ENCODE peak calls at places on chromosomes 4 and X, in eight cellular contexts. P, V, G, K, W, Z, L and C are unnamed samples.
A peak's percentile ranks its signal among the peaks of the same experiment; 100 is the strongest.

GRCh38 chrX:129593137-129593536 is 53.1 kb downstream of the OCRL start:
- DNase-seq in W (no peak), V (no peak), Z (no peak), P (no peak), G (no peak), L (no peak), K (no peak), C (no peak)

GRCh38 chr4:48799157-48799556 is 19.1 kb upstream of the FRYL start:
- DNase-seq in L (no peak), P (no peak), G (no peak), V (no peak), Z (no peak), K (no peak), W (no peak), C (no peak)

GRCh38 chr4:157270108-157270507 is 49.6 kb downstream of the GRIA2 start:
- DNase-seq in W (no peak), P (no peak), G (no peak), Z (no peak), L (no peak), K (no peak), V (no peak), C (no peak)

GRCh38 chrX:133258481-133258880 is 40.3 kb upstream of the TFDP3 start:
- DNase-seq in K (peak; percentile 1), G (no peak), L (no peak), P (no peak), W (no peak), Z (no peak), V (no peak), C (no peak)

GRCh38 chr4:121139533-121140222 is 24.4 kb downstream of the TNIP3 start:
- DNase-seq in Z (no peak), L (no peak), P (no peak), G (no peak), K (no peak), W (no peak), V (no peak), C (peak; percentile 44)

GRCh38 chr4:144338834-144339233 is 198.3 kb upstream of the GYPA start:
- DNase-seq in K (no peak), P (no peak), W (no peak), Z (no peak), L (no peak), V (no peak), G (no peak), C (no peak)

GRCh38 chr4:21652508-21653108 is 296.0 kb downstream of the KCNIP4 start:
- DNase-seq in Z (no peak), P (no peak), V (no peak), L (no peak), W (no peak), G (no peak), K (no peak), C (no peak)

GRCh38 chrX:110204986-110205385 is 112.9 kb downstream of the AMMECR1 start:
- DNase-seq in L (no peak), G (no peak), W (no peak), K (no peak), P (no peak), Z (no peak), V (no peak), C (no peak)

GRCh38 chrX:150303386-150304097 is 59.6 kb upstream of the MAMLD1 start:
- DNase-seq in W (no peak), K (no peak), G (no peak), V (no peak), Z (no peak), P (no peak), L (no peak), C (no peak)

GRCh38 chrX:14032383-14032782 is 2.7 kb upstream of the GEMIN8 start:
- DNase-seq in L (peak; percentile 28), V (peak; percentile 58), W (peak; percentile 77), G (no peak), P (peak; percentile 67), Z (peak; percentile 46), K (no peak), C (peak; percentile 32)

GRCh38 chr4:27084685-27085356 is 224.2 kb downstream of the STIM2 start:
- DNase-seq in W (peak; percentile 65), G (no peak), K (no peak), P (peak; percentile 28), V (no peak), L (no peak), Z (no peak), C (no peak)

GRCh38 chrX:14095702-14096101 is 66.0 kb upstream of the GEMIN8 start:
- DNase-seq in Z (peak; percentile 17), K (peak; percentile 19), G (no peak), L (peak; percentile 1), P (peak; percentile 27), W (no peak), V (peak; percentile 18), C (peak; percentile 16)

GRCh38 chrX:102546818-102547493 is 30.4 kb upstream of the TMSB15A start:
- DNase-seq in P (no peak), K (no peak), L (no peak), Z (no peak), V (no peak), G (no peak), W (no peak), C (peak; percentile 28)

GRCh38 chr4:140042634-140043033 is 111.3 kb downstream of the MAML3 start:
- DNase-seq in W (no peak), L (no peak), Z (peak; percentile 33), G (no peak), V (no peak), K (no peak), P (no peak), C (no peak)

GRCh38 chr4:23320881-23321612 is 568.8 kb downstream of the PPARGC1A start:
- DNase-seq in P (no peak), G (no peak), W (no peak), Z (no peak), L (no peak), K (no peak), V (no peak), C (no peak)

GRCh38 chr4:926538-926937 is 5.6 kb downstream of the GAK start:
- DNase-seq in V (no peak), G (peak; percentile 58), L (no peak), P (peak; percentile 55), K (no peak), Z (no peak), W (no peak), C (no peak)

GRCh38 chr4:52369649-52370048 is 289.5 kb downstream of the USP46 start:
- DNase-seq in L (no peak), Z (no peak), G (no peak), W (no peak), K (no peak), V (no peak), P (no peak), C (no peak)

GRCh38 chr4:25437951-25438350 is 60.9 kb downstream of the ANAPC4 start:
- DNase-seq in Z (no peak), P (no peak), W (no peak), G (no peak), K (no peak), L (no peak), V (no peak), C (no peak)

GRCh38 chr4:102196221-102196620 is 149.1 kb downstream of the SLC39A8 start:
- DNase-seq in L (no peak), P (no peak), Z (no peak), V (no peak), K (peak; percentile 16), G (no peak), W (no peak), C (no peak)

GRCh38 chr4:125316391-125316780 is 1.6 kb downstream of the FAT4 start:
- DNase-seq in L (no peak), G (peak; percentile 78), Z (no peak), W (no peak), K (no peak), P (peak; percentile 12), V (peak; percentile 34), C (peak; percentile 12)

GRCh38 chr4:95362906-95363578 is 185.7 kb downstream of the UNC5C start:
- DNase-seq in K (no peak), G (no peak), Z (no peak), V (peak; percentile 50), P (peak; percentile 5), L (no peak), W (peak; percentile 54), C (no peak)

GRCh38 chr4:156974264-156974663 is 2.7 kb upstream of the PDGFC start:
- DNase-seq in W (no peak), G (no peak), V (no peak), P (no peak), K (no peak), L (no peak), Z (no peak), C (no peak)

GRCh38 chrX:72366746-72367145 is 61.0 kb upstream of the CITED1 start:
- DNase-seq in V (no peak), P (no peak), L (no peak), W (no peak), K (no peak), G (no peak), Z (no peak), C (no peak)

GRCh38 chrX:119272882-119273806 is 37.1 kb downstream of the PGRMC1 start:
- DNase-seq in Z (peak; percentile 53), L (peak; percentile 22), K (no peak), G (peak; percentile 76), P (peak; percentile 58), W (no peak), V (no peak), C (peak; percentile 59)

GRCh38 chrX:130393451-130394074 is 8.1 kb upstream of the GPR119 start:
- DNase-seq in K (no peak), W (peak; percentile 69), Z (no peak), V (no peak), G (no peak), L (no peak), P (peak; percentile 21), C (peak; percentile 7)

GRCh38 chr4:142467086-142467485 is 379.0 kb downstream of the INPP4B start:
- DNase-seq in G (peak; percentile 54), V (no peak), L (no peak), W (no peak), P (no peak), Z (no peak), K (no peak), C (no peak)

GRCh38 chrX:25858273-25858880 is 279.8 kb upstream of the MAGEB18 start:
- DNase-seq in K (peak; percentile 15), P (no peak), Z (no peak), G (no peak), L (no peak), W (no peak), V (no peak), C (no peak)

GRCh38 chr4:1940566-1940965 is 68.2 kb downstream of the NELFA start:
- DNase-seq in Z (no peak), W (no peak), L (no peak), G (no peak), K (no peak), V (no peak), P (no peak), C (no peak)

GRCh38 chrX:45771114-45771513 is 570.4 kb upstream of the DIPK2B start:
- DNase-seq in W (no peak), G (no peak), Z (no peak), K (peak; percentile 84), L (no peak), P (peak; percentile 41), V (peak; percentile 73), C (no peak)

GRCh38 chrX:23287191-23287764 is 47.4 kb upstream of the PTCHD1 start:
- DNase-seq in W (no peak), K (no peak), P (no peak), G (no peak), Z (no peak), L (no peak), V (no peak), C (no peak)

GRCh38 chr4:147250062-147250461 is 230.8 kb upstream of the EDNRA start:
- DNase-seq in Z (no peak), K (no peak), G (no peak), V (no peak), W (no peak), P (no peak), L (no peak), C (no peak)

GRCh38 chr4:175703956-175704600 is 108.0 kb downstream of the GPM6A start:
- DNase-seq in V (no peak), L (no peak), P (no peak), W (no peak), Z (no peak), G (no peak), K (no peak), C (no peak)

GRCh38 chrX:97310373-97310772 is 426.7 kb downstream of the RPA4 start:
- DNase-seq in P (no peak), G (no peak), Z (no peak), K (no peak), V (no peak), W (no peak), L (no peak), C (no peak)

GRCh38 chrX:68717196-68717595 is 69.7 kb downstream of the STARD8 start:
- DNase-seq in K (no peak), L (no peak), Z (no peak), W (no peak), G (peak; percentile 43), P (no peak), V (no peak), C (no peak)